ENCODE peak calls at places on chromosomes 12 and 14, in six cellular contexts. H is esophagus muscularis mucosa, Z is IMR-90, D is heart right ventricle, X is lung, M is pancreas. A is an unnamed sample. For H3K36me3, the result is how much of the 10 kb centered on the place peaks cover.

GRCh38 chr12:106918746-106919145 is 37.0 kb upstream of the TMEM263 start:
- DNase-seq in H (no peak), Z (peak), D (no peak), X (no peak), M (no peak), A (no peak)

GRCh38 chr14:64444984-64445845 is 20.1 kb upstream of the AKAP5 start:
- DNase-seq in H (no peak), Z (peak), D (no peak), X (no peak), M (no peak), A (peak)

GRCh38 chr14:99055816-99056215 is 216.2 kb downstream of the BCL11B start:
- DNase-seq in H (no peak), Z (no peak), D (no peak), X (no peak), M (no peak), A (no peak)

GRCh38 chr12:106281056-106281782 is 21.3 kb upstream of the TCP11L2 start:
- DNase-seq in H (peak), Z (no peak), D (no peak), X (no peak), M (no peak), A (no peak)

GRCh38 chr14:102922490-102923200 is at the start of gene AMN:
- DNase-seq in H (no peak), Z (no peak), D (no peak), X (no peak), M (no peak), A (no peak)

GRCh38 chr12:130423136-130423535 is 85.4 kb downstream of the PIWIL1 start:
- DNase-seq in H (no peak), Z (no peak), D (no peak), X (no peak), M (no peak), A (no peak)

GRCh38 chr14:59189281-59189821 is 884 bp downstream of the DAAM1 start:
- DNase-seq in H (no peak), Z (peak), D (peak), X (no peak), M (peak), A (peak)

GRCh38 chr12:78149459-78149858 is 318.8 kb downstream of the NAV3 start:
- DNase-seq in H (no peak), Z (no peak), D (no peak), X (no peak), M (no peak), A (no peak)

GRCh38 chr12:124758266-124759200 is 105.1 kb downstream of the SCARB1 start:
- DNase-seq in H (no peak), Z (no peak), D (no peak), X (no peak), M (no peak), A (no peak)

GRCh38 chr12:27009926-27010325 is 4.3 kb downstream of the TM7SF3 start:
- DNase-seq in H (no peak), Z (no peak), D (no peak), X (no peak), M (no peak), A (no peak)

GRCh38 chr14:28651148-28651547 is 115.4 kb upstream of the FOXG1 start:
- DNase-seq in H (no peak), Z (peak), D (no peak), X (no peak), M (no peak), A (no peak)

GRCh38 chr12:75751769-75752471 is 240.5 kb upstream of the KRR1 start:
- DNase-seq in H (no peak), Z (peak), D (no peak), X (no peak), M (no peak), A (no peak)

GRCh38 chr12:77914089-77914488 is 83.4 kb downstream of the NAV3 start:
- DNase-seq in H (no peak), Z (no peak), D (no peak), X (no peak), M (no peak), A (no peak)

GRCh38 chr12:119005832-119006360 is 24.6 kb downstream of the SRRM4 start:
- DNase-seq in H (no peak), Z (no peak), D (no peak), X (no peak), M (no peak), A (no peak)

GRCh38 chr14:75751291-75751690 is 90.2 kb downstream of the TTLL5 start:
- DNase-seq in H (no peak), Z (peak), D (no peak), X (no peak), M (no peak), A (no peak)

GRCh38 chr12:24996102-24996797 is 47.3 kb upstream of the BCAT1 start:
- DNase-seq in H (no peak), Z (no peak), D (no peak), X (no peak), M (no peak), A (no peak)

GRCh38 chr12:6914246-6914947 is at the start of gene ENO2:
- DNase-seq in H (no peak), Z (peak), D (peak), X (peak), M (peak), A (peak)

GRCh38 chr14:96823652-96824051 is 26.5 kb downstream of the VRK1 start:
- DNase-seq in H (no peak), Z (no peak), D (no peak), X (no peak), M (no peak), A (no peak)

GRCh38 chr12:113050808-113051207 is 5.7 kb upstream of the DTX1 start:
- DNase-seq in H (no peak), Z (no peak), D (no peak), X (no peak), M (no peak), A (no peak)

DNA sequence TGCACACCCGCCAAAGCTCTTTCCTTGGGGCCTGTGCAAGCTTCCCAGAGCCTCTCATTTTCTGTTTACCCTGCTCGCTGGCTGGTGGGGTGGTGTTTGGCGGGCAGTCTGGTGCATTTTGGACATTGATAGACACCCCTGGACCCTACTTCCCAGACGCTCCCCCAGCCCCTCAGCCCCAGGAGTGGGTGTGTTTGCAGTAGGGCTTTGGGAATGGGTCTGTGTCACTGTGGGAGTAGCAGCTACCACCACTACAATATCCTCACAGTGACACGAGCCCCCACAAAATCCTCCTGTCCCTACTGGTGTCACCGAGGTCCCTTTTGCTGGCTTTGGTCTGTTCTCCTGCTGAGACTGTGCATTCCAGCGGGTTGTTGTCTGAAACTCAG is 371.3 kb downstream of the TMEM121 start:
- DNase-seq in H (no peak), Z (no peak), D (no peak), X (no peak), M (no peak), A (no peak)
- TF ChIP-seq CTCF in H (no peak), Z (no peak), D (no peak), X (no peak), M (no peak), A (no peak)

DNA sequence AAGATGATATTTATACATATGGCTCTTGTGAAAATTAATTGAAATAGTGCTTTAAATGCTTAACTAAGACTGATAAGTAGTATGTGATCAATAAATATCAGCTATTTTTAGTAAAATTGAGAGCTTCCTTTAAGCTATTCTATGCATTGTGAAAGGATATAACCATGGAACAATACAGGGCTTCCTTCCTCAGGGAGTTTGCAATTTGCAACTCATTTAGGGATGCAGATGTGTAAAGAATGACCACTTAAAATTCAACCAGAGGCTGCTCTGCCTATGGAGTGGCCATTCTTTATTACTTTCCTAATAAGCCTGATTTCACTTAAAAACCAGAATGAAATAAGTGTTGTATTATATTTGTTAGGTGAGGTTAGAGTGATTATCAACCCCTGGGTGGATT is 103.2 kb upstream of the PRICKLE1 start:
- DNase-seq in H (no peak), Z (no peak), D (no peak), X (no peak), M (no peak), A (no peak)
- H3K4me3 ChIP-seq in H (no peak), Z (no peak), D (peak), X (no peak), M (no peak), A (no peak)

GRCh38 chr12:58882796-58883195 is 37.5 kb downstream of the LRIG3 start:
- DNase-seq in H (no peak), Z (no peak), D (no peak), X (no peak), M (no peak), A (no peak)
- H3K36me3 ChIP-seq in H (under half), Z (half or more), D (half or more), X (under half), M (under half), A (under half)

GRCh38 chr12:3034067-3034750 is 43.0 kb upstream of the TSPAN9 start:
- DNase-seq in H (no peak), Z (peak), D (peak), X (peak), M (peak), A (peak)

GRCh38 chr12:3036901-3037600 is 40.1 kb upstream of the TSPAN9 start:
- DNase-seq in H (no peak), Z (no peak), D (no peak), X (no peak), M (no peak), A (no peak)

GRCh38 chr12:3038166-3038565 is 39.0 kb upstream of the TSPAN9 start:
- DNase-seq in H (no peak), Z (no peak), D (no peak), X (no peak), M (no peak), A (no peak)

GRCh38 chr12:3035171-3035570 is 42.0 kb upstream of the TSPAN9 start:
- DNase-seq in H (no peak), Z (peak), D (no peak), X (no peak), M (no peak), A (no peak)

GRCh38 chr12:3035815-3036702 is 41.1 kb upstream of the TSPAN9 start:
- DNase-seq in H (no peak), Z (peak), D (no peak), X (no peak), M (no peak), A (no peak)
- TF ChIP-seq CTCF in H (peak), Z (peak), D (peak), X (no peak), M (no peak), A (no peak)

GRCh38 chr12:29155079-29155478 is 6.0 kb downstream of the FAR2 start:
- DNase-seq in H (no peak), Z (no peak), D (no peak), X (no peak), M (no peak), A (no peak)
- H3K4me3 ChIP-seq in H (no peak), Z (no peak), D (no peak), X (no peak), M (no peak), A (no peak)

GRCh38 chr14:20476795-20477194 is 7.6 kb downstream of the PNP start:
- DNase-seq in H (no peak), Z (no peak), D (no peak), X (no peak), M (no peak), A (no peak)
- H3K36me3 ChIP-seq in H (under half), Z (under half), D (under half), X (under half), M (under half), A (under half)

GRCh38 chr14:72644758-72645489 is 249.0 kb downstream of the DPF3 start:
- DNase-seq in H (peak), Z (peak), D (no peak), X (no peak), M (no peak), A (no peak)
- TF ChIP-seq CTCF in H (no peak), Z (no peak), D (no peak), X (no peak), M (no peak), A (peak)

DNA sequence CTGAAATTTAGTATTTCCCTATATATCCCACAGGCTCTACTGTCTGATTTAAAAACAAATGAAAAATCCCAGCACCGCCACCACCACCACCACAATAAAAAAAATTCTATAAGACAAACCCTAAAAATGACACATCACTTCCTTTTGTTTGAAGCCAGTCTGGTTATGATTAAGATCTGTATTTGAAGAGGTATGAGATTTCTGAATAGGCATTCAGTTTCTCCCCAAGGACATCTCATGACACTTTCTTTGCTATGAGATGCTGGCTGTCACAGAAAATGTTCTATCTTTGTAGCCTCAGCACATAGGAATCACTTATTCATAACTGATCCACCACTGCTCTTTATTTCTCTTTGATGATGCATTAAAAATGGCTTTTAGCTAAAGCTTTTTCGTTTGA is 1071.0 kb downstream of the SLC6A15 start:
- DNase-seq in H (no peak), Z (no peak), D (no peak), X (no peak), M (no peak), A (no peak)
- H3K4me3 ChIP-seq in H (no peak), Z (no peak), D (no peak), X (no peak), M (no peak), A (no peak)

A was measured in GM06990.